ENCODE peak calls at places on chromosomes 4 and X, in nine cellular contexts. S is Karpas-422; J is fibroblast of lung; G is choroid plexus epithelial cell; N is H7; D is activated naive CD4-positive, alpha-beta T cell treated with anti-CD3 and anti-CD28 coated beads, Interleukin-2, amount 50 U/mL, for 16 hours; O is GM23248; M is thoracic aorta; Z is NCI-H1105 treated with DMSO at 0.1 percent for 48 hours. C is an unnamed sample.
A peak's percentile ranks its signal among the peaks of the same experiment; 100 is the strongest.

GRCh38 chr4:156665779-156666366 is 305.7 kb downstream of the PDGFC start:
- DNase-seq in O (no peak), M (no peak), N (no peak), J (no peak), D (no peak), G (no peak), S (no peak), Z (no peak), C (no peak)

GRCh38 chr4:182883351-182883750 is 33.8 kb downstream of the DCTD start:
- DNase-seq in N (no peak), Z (no peak), S (no peak), O (no peak), G (no peak), M (no peak), J (no peak), D (no peak), C (no peak)

GRCh38 chr4:167100120-167100519 is 134.2 kb downstream of the SPOCK3 start:
- DNase-seq in D (no peak), Z (peak; percentile 68), N (no peak), S (no peak), O (peak; percentile 17), M (no peak), J (peak; percentile 62), G (peak; percentile 28), C (no peak)

GRCh38 chrX:9501362-9501761 is 36.5 kb downstream of the TBL1X start:
- DNase-seq in N (peak; percentile 51), S (no peak), O (no peak), Z (no peak), J (no peak), D (no peak), G (no peak), M (no peak), C (no peak)

GRCh38 chrX:154296731-154297130 is 1.1 kb downstream of the TKTL1 start:
- DNase-seq in J (no peak), O (no peak), D (no peak), S (no peak), Z (no peak), N (no peak), G (no peak), M (no peak), C (no peak)

GRCh38 chr4:121784975-121785374 is 16.1 kb upstream of the EXOSC9 start:
- DNase-seq in J (peak; percentile 98), M (no peak), D (no peak), Z (no peak), G (peak; percentile 98), N (no peak), O (peak; percentile 97), S (no peak), C (peak; percentile 86)

GRCh38 chrX:72360326-72360725 is 54.6 kb upstream of the CITED1 start:
- DNase-seq in N (no peak), G (no peak), D (no peak), J (no peak), O (no peak), M (no peak), Z (no peak), S (no peak), C (no peak)

GRCh38 chrX:40170830-40171512 is 73.2 kb upstream of the BCOR start:
- DNase-seq in S (no peak), M (no peak), J (no peak), G (no peak), O (peak; percentile 29), D (no peak), N (peak; percentile 64), Z (no peak), C (no peak)

GRCh38 chr4:76809594-76810305 is 88.2 kb downstream of the SOWAHB start:
- DNase-seq in S (no peak), J (peak; percentile 71), Z (no peak), D (no peak), G (peak; percentile 30), O (peak; percentile 64), N (no peak), M (no peak), C (no peak)

C was measured in dermis blood vessel endothelial cell.